ENCODE peak calls at places on chromosome 7, in six cellular contexts. Q, H, R, U, I and T are unnamed samples.

GRCh38 chr7:55158541-55158940 is 139.7 kb downstream of the EGFR start:
- DNase-seq in Q (no peak), H (no peak), R (no peak), U (no peak), I (no peak), T (no peak)

GRCh38 chr7:151017953-151018420 is 6.3 kb downstream of the ATG9B start:
- DNase-seq in Q (peak; percentile 90), H (peak; percentile 99), R (peak; percentile 76), U (no peak), I (no peak), T (peak; percentile 82)

GRCh38 chr7:24718431-24718831 is 38.8 kb downstream of the GSDME start:
- DNase-seq in Q (no peak), H (peak; percentile 31), R (no peak), U (no peak), I (no peak), T (no peak)

GRCh38 chr7:34982371-34983019 is 54.8 kb downstream of the DPY19L1 start:
- DNase-seq in Q (no peak), H (no peak), R (no peak), U (no peak), I (no peak), T (no peak)

GRCh38 chr7:13057462-13058200 is 370.2 kb downstream of the ARL4A start:
- DNase-seq in Q (no peak), H (no peak), R (no peak), U (peak; percentile 13), I (no peak), T (no peak)

GRCh38 chr7:13593854-13594253 is 395.6 kb downstream of the ETV1 start:
- DNase-seq in Q (no peak), H (no peak), R (no peak), U (no peak), I (no peak), T (no peak)

GRCh38 chr7:112091768-112092167 is 114.4 kb downstream of the DOCK4 start:
- DNase-seq in Q (no peak), H (no peak), R (no peak), U (no peak), I (no peak), T (no peak)

GRCh38 chr7:82257118-82257695 is 186.4 kb downstream of the CACNA2D1 start:
- DNase-seq in Q (no peak), H (no peak), R (no peak), U (no peak), I (no peak), T (no peak)

GRCh38 chr7:55550010-55550409 is 22.3 kb downstream of the VOPP1 start:
- DNase-seq in Q (no peak), H (no peak), R (no peak), U (no peak), I (no peak), T (no peak)

GRCh38 chr7:130868150-130868549 is 134.1 kb upstream of the KLF14 start:
- DNase-seq in Q (no peak), H (no peak), R (no peak), U (no peak), I (no peak), T (no peak)
- TF ChIP-seq TAF1 in Q (no peak), H (no peak), R (no peak), U (no peak), I (no peak), T (no peak)

GRCh38 chr7:102170417-102170970 is 116.2 kb upstream of the SH2B2 start:
- DNase-seq in Q (no peak), H (no peak), R (no peak), U (no peak), I (no peak), T (no peak)
- TF ChIP-seq POLR2AphosphoS5 in Q (no peak), H (no peak), R (no peak), U (no peak), I (no peak), T (no peak)

GRCh38 chr7:32490127-32490796 is at the start of gene LSM5:
- DNase-seq in Q (peak; percentile 72), H (peak; percentile 84), R (peak; percentile 38), U (peak; percentile 80), I (peak; percentile 89), T (peak; percentile 42)

GRCh38 chr7:32496052-32496813 is 944 bp downstream of the AVL9 start:
- DNase-seq in Q (peak; percentile 37), H (no peak), R (no peak), U (no peak), I (no peak), T (no peak)

GRCh38 chr7:32500922-32501341 is 5.6 kb downstream of the AVL9 start:
- DNase-seq in Q (no peak), H (no peak), R (no peak), U (no peak), I (no peak), T (no peak)

GRCh38 chr7:32494946-32495297 is 367 bp upstream of the AVL9 start:
- DNase-seq in Q (no peak), H (no peak), R (no peak), U (no peak), I (no peak), T (no peak)

GRCh38 chr7:32495298-32496051 is at the start of gene AVL9:
- DNase-seq in Q (peak; percentile 97), H (peak; percentile 97), R (peak; percentile 82), U (peak; percentile 75), I (peak; percentile 91), T (peak; percentile 86)
- TF ChIP-seq POLR2A in Q (peak; percentile 94), H (peak; percentile 99), R (peak; percentile 97), U (peak; percentile 99), I (peak; percentile 93), T (peak; percentile 93)

DNA sequence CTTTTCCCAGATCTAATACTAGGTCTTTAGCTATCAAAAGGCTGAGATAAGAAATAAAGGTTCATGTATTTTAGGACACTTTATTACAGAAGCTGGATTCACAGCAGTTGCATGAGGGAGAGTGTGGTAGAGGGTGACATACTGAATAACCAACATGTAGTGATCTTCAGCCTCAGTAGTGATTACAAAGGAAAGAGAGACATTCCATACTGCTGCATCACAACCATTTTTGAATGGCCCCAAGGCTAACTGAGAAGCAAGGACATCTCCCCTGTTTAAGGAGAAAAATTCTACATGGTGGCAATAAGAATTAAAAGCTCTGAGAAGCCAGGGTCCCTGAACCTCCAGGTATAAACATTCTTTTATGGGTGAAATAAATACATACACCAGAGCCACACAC is 35.3 kb downstream of the COG5 start:
- DNase-seq in Q (no peak), H (no peak), R (no peak), U (no peak), I (peak; percentile 20), T (no peak)
- TF ChIP-seq TAF1 in Q (no peak), H (no peak), R (no peak), U (no peak), I (no peak), T (no peak)

DNA sequence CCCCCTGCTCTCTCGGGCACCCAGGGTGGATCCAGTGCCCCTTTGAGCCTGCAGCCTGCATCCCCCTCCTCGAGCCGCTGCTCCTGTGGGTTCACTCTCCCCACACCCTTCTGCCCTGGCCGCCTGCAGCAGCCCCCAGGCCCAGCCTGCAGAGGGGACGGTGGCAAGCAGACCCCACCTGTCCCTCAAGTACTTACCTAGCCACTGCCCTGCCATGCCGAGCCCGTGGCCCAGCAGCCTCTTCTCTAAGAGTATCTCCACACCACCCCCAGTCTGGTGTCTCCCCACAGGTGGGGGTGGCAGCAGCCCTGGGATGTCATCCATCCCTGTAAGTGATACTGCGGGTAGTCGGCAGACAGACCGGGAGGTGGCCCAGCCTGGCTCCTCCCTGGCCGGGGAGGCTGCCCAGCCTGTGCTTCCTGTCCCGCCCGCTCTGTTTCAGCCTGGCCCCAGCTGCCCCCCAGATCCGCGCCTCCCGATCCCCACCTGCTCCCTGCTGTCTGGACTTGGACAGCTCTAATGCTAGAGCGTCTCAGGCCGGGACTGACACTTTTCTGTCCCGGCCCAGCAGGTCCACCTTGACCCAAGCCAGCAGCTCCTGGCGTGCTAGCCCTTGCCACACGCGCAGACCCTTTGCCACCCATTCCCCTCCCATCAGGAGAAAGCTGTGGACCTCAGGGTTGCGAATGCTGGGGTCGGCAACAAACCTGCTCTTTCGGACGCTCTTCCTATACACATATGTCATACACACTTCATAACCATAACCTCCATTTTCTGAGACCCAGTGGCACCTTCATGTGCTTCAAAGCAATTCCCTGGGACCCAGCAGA is 25.0 kb downstream of the YKT6 start:
- DNase-seq in Q (no peak), H (no peak), R (no peak), U (no peak), I (no peak), T (no peak)
- TF ChIP-seq POLR2AphosphoS5 in Q (no peak), H (no peak), R (no peak), U (no peak), I (no peak), T (no peak)

DNA sequence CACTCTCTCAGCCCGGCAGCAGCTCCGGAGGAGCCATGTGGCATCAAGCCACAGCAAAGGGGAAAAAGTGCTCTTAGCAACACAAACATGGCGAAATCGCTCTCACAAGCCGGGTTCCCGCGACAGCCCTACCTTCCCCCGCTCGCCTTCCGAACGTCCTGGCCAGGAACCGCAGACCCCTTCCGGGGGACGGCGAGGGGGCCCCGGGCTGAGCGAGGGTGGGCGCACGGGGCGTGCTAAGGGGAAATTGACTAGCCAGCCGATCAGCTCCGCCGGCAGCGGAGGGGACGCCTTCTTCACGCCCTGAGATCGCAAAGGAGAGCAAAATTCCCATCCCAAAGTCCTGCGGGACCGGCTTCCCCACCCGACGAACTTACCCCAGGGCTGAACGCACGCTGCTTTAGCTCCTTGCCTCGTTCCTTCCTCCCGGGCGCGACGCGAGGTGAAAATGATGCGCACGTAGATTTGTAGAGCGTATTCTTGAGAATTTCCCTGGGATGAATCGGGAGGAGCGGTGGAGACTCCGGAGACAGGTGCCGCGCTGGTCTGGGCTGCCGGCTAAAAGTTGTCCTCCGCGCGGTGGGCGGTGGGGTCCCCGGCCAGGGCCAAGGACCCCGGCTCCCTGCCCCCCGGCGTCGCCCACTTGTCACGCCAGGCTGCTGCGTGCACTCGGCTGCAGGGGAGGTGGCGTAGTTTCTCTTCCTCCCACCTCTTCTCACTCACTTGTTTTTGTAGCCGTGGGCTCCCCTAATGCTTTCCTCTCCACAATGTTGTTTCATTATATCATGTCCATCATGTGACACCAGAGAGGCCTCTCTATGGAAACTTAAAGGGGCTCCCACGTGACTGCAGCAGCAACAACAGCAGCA is 220.1 kb upstream of the MKLN1 start:
- DNase-seq in Q (peak; percentile 74), H (peak; percentile 63), R (peak; percentile 62), U (no peak), I (peak; percentile 83), T (peak; percentile 64)
- TF ChIP-seq POLR2A in Q (peak; percentile 63), H (no peak), R (peak; percentile 58), U (peak; percentile 92), I (peak; percentile 63), T (peak; percentile 87)